ENCODE peak calls at places on chromosomes 2 and 18, in nine cellular contexts. W is H1, E is foreskin fibroblast, I is NB4, V is AG04450, P is PC-3, U is GM12864, A is GM12865, C is fibroblast of lung. B is an unnamed sample.

GRCh38 chr2:88690591-88691338 is 708 bp upstream of the RPIA start:
- DNase-seq in W (no peak), E (no peak), I (no peak), V (no peak), P (peak), U (peak), A (peak), C (no peak), B (peak)

GRCh38 chr2:222518570-222519381 is 94.4 kb downstream of the SGPP2 start:
- DNase-seq in W (no peak), E (no peak), I (no peak), V (no peak), P (peak), U (no peak), A (no peak), C (peak), B (no peak)

GRCh38 chr2:158493458-158493857 is 36.7 kb downstream of the PKP4 start:
- DNase-seq in W (no peak), E (no peak), I (no peak), V (no peak), P (no peak), U (no peak), A (no peak), C (no peak), B (no peak)

GRCh38 chr2:10188211-10188610 is 65.7 kb downstream of the RRM2 start:
- DNase-seq in W (no peak), E (no peak), I (peak), V (no peak), P (peak), U (no peak), A (no peak), C (peak), B (no peak)

GRCh38 chr2:95390272-95390880 is 12.1 kb upstream of the FAHD2A start:
- DNase-seq in W (no peak), E (no peak), I (no peak), V (no peak), P (no peak), U (no peak), A (no peak), C (no peak), B (no peak)

GRCh38 chr2:30239308-30240161 is 8.2 kb downstream of the LBH start:
- DNase-seq in W (peak), E (no peak), I (peak), V (no peak), P (peak), U (no peak), A (peak), C (peak), B (peak)

GRCh38 chr2:207236156-207236935 is 70.6 kb upstream of the KLF7 start:
- DNase-seq in W (no peak), E (no peak), I (peak), V (no peak), P (no peak), U (no peak), A (no peak), C (no peak), B (no peak)

GRCh38 chr18:49464718-49465598 is 4.5 kb upstream of the DYM start:
- DNase-seq in W (peak), E (peak), I (peak), V (no peak), P (no peak), U (no peak), A (no peak), C (peak), B (no peak)

GRCh38 chr2:54372361-54372760 is 83.8 kb upstream of the SPTBN1 start:
- DNase-seq in W (no peak), E (no peak), I (no peak), V (no peak), P (no peak), U (no peak), A (no peak), C (no peak), B (no peak)

DNA sequence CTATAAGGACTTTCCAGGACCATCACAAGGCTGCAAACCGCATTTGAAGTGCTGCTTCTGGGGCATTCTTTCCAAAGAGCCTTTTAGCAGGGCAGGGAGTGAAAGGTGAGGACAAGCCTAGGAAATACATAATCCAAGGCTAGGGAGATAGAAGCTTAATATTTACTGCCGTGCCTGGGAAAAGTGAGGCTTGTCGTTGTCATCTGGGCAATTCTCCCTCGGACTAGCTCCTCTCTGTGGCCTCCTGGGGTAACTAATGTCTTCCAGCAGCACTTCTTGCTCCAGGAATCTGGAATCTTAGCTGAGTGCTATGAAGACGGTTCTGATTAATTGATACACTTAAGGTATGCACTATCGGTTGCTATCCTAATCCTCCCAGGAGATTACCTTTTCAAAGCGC is 69.3 kb upstream of the ATL2 start:
- DNase-seq in W (no peak), E (peak), I (no peak), V (no peak), P (no peak), U (no peak), A (no peak), C (no peak), B (no peak)
- TF ChIP-seq CTCF in W (no peak), E (peak), I (no peak), V (no peak), P (peak), U (no peak), A (no peak), C (peak), B (no peak)

DNA sequence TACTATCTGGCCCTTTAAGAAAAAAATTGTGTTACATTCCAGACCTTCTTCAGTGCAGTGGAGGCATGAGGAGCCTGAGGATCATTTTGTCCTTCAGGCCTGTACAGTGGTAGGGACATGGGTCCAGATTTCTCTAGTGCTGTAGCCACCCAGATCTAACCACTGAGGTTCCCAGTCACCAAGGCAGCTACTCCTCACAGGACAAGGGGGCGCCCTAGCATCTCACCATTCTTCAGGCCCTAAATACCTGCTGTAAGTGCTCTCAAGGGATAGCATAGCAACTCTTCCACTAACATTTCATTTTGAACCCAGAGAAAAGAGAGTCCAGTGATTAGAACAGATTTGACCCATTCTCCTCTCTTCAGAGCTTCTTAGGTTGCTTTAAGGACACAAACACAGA is 1533.0 kb downstream of the LRP1B start:
- DNase-seq in W (peak), E (no peak), I (peak), V (no peak), P (no peak), U (no peak), A (peak), C (no peak), B (no peak)
- TF ChIP-seq CTCF in W (peak), E (no peak), I (no peak), V (no peak), P (peak), U (no peak), A (no peak), C (no peak), B (no peak)

DNA sequence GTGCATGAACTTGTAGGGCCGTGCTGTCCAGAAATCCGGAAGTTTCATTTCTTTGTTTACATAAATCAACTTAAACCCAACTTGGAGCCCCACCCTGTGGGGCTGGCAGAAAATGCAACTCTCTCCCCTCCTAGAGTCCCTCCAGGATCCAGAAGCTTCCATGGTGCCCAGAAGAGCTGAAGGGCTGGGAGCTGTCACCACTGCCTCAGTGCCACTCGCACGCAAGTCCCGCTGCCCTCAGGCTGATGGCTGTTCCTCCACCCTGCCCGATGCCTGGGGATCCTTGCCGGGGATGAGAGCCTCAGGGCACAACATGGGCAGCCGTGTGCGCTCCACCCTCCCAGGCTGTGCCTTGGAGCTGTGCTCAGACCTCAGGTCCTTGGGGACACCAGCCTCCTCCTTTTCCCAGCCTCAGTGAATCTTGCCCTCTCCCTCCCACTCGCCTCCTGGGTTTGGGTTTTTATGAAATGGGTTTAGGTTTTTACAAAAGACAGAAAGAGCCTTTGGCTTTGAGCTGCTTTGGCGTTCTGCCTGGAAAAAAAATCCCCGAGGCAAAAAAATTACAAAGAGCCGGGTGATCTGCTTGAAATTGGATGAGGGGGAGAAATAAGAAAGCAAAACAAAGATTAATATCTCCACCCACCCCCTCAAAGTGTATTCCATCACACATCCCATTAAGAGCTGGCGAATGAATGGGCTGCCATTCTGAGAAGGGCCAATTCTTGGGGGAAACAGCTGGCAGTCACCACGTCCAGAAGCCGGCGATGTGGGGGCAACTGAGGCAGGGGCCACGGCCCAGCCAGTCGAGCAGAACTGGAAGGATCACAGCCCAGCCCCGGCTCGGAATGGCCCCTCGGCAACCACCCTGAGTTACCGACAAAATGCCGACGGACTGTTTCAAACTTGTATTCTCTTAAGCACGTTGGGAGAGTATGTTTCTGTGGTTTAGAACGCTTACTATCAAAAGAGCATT is 155.4 kb downstream of the TWIST2 start:
- DNase-seq in W (no peak), E (peak), I (no peak), V (peak), P (peak), U (no peak), A (no peak), C (peak), B (no peak)
- TF ChIP-seq CTCF in W (no peak), E (peak), I (no peak), V (peak), P (peak), U (no peak), A (no peak), C (peak), B (no peak)

GRCh38 chr2:127737892-127738291 is 36.6 kb downstream of the SFT2D3 start:
- DNase-seq in W (no peak), E (no peak), I (no peak), V (no peak), P (no peak), U (no peak), A (peak), C (no peak), B (no peak)

GRCh38 chr2:127733816-127734537 is 32.7 kb downstream of the SFT2D3 start:
- DNase-seq in W (no peak), E (no peak), I (no peak), V (no peak), P (no peak), U (no peak), A (no peak), C (peak), B (no peak)

GRCh38 chr2:127735537-127736399 is 34.5 kb downstream of the SFT2D3 start:
- DNase-seq in W (no peak), E (no peak), I (no peak), V (no peak), P (no peak), U (no peak), A (no peak), C (peak), B (no peak)

GRCh38 chr2:127733113-127733815 is 32.0 kb downstream of the SFT2D3 start:
- DNase-seq in W (no peak), E (no peak), I (no peak), V (no peak), P (no peak), U (no peak), A (no peak), C (no peak), B (no peak)

DNA sequence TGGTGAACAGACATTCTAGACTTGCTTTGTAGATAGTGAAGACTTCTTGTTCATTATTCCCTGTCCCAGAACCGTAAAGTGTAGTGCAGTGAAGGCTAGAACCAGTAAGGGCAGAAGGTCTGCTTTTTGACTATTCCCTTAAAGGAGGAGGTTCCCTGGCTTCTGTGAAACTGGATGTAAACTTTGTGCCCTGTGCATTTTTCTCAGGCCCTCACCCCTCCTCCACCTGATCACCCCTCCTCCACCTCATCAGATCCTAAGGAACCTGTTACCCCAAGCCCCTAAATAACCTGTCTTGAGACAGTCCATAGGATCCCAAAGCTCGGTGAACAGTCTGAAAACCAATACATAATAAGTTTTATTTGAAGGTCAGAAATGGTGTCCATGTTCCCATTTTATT is 33.7 kb downstream of the SFT2D3 start:
- DNase-seq in W (no peak), E (no peak), I (no peak), V (no peak), P (no peak), U (no peak), A (no peak), C (no peak), B (no peak)
- TF ChIP-seq CTCF in W (no peak), E (no peak), I (no peak), V (no peak), P (no peak), U (no peak), A (no peak), C (no peak), B (no peak)

GRCh38 chr2:226800941-226801784 is 1.5 kb upstream of the IRS1 start:
- DNase-seq in W (peak), E (peak), I (peak), V (no peak), P (peak), U (no peak), A (peak), C (peak), B (peak)

GRCh38 chr2:226799976-226800940 is 638 bp upstream of the IRS1 start:
- DNase-seq in W (peak), E (no peak), I (peak), V (no peak), P (peak), U (no peak), A (no peak), C (peak), B (no peak)

GRCh38 chr2:226797989-226798421 is 1.6 kb downstream of the IRS1 start:
- DNase-seq in W (no peak), E (no peak), I (no peak), V (no peak), P (no peak), U (no peak), A (no peak), C (peak), B (no peak)

GRCh38 chr2:226798422-226799210 is 1.0 kb downstream of the IRS1 start:
- DNase-seq in W (peak), E (no peak), I (peak), V (no peak), P (peak), U (no peak), A (peak), C (peak), B (peak)

DNA sequence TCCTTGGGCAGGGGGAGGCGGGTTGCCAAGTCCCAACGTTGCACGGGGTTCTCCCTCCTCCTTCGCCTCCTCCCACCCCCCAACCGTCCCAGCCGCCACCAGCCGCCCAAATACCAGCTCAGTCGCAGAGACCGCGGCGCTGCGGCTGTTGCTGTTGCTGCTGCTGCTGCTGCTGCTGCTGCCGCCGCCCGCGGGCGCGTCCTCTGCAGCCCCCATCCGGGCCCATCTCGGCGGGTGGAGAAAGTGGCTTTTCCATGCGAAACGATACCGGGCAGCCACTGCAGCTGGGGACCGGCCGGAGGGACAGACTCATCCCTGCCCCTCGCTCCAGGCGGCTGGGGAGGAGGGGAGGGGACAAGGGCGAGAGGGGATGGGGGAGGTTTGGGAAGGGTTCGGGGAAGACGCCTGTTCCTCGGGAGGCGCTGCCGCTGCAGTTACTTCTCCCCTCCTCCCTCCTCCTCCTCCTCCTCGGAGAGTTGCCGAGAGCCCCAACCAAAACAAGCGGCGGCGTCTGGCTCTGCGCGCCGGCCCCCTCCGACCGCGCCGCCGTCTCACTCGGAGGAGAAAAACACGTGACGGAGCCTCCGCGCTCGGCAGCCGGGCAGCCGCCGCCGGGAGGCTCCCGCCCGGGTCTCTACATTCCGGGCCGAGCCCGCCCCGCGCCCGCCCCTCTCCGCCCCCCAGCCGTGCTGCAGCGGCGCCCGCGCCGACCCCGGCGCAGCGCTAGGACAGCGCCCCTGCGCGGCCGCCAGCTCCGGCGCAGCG is at the start of gene IRS1:
- DNase-seq in W (peak), E (peak), I (peak), V (no peak), P (peak), U (no peak), A (peak), C (peak), B (peak)
- TF ChIP-seq CTCF in W (peak), E (no peak), I (peak), V (peak), P (no peak), U (peak), A (peak), C (no peak), B (no peak)

DNA sequence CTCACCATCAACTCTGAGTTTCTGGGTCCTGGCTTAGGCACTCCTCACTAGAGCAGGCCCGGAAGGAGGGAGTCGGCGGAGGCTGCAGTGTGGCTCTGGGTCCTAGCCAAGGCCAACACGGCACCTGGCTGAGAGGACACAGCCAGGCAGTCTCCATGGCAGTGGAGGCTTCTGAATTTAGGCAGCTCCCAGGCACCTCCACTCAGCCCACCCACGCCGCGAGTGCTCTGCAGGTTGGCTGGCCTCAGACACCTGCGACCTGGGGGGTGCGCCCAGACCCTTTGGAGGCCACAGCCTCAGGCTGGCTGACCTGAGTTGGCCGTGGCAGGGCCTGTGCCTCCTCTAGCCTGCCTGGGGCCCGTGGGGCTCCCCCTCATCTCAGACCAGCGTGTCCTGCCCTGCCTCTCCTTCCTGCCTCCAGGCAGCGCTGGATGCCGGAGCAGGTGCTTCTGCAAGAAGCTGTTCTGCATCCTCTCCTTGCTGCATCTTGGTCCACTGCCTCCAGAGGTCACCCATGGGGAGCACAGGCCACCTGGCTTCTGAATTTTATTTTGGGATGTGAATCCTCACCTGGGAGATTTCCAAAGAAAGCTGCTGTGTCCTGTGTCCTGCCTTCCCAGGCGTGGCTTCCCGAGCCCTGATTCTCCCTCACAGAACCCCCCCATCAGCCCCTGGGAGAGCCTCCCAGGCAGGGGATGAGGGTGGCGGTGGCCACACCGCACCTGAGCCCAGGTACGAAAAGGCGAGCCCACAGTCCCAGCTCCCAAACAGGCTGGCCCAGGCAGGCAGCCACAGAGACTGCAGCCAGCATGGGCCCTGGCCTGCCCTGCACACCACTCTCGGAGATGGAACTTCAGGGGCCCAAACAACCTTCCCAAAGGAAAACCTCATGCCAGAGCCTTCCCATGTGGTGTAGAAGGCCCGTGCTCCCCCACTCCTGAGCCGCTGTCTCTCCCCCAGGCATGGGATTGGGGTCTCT is 23.4 kb downstream of the AQP12A start:
- DNase-seq in W (no peak), E (no peak), I (no peak), V (no peak), P (no peak), U (no peak), A (no peak), C (no peak), B (no peak)
- TF ChIP-seq CTCF in W (no peak), E (no peak), I (no peak), V (no peak), P (no peak), U (no peak), A (no peak), C (no peak), B (no peak)

GRCh38 chr2:85435986-85436835 is 17.7 kb downstream of the SH2D6 start:
- DNase-seq in W (no peak), E (no peak), I (peak), V (no peak), P (no peak), U (no peak), A (no peak), C (no peak), B (no peak)
- TF ChIP-seq CTCF in W (no peak), E (no peak), I (peak), V (no peak), P (peak), U (no peak), A (no peak), C (no peak), B (peak)

GRCh38 chr18:74485860-74486849 is 10.0 kb upstream of the CNDP2 start:
- DNase-seq in W (no peak), E (no peak), I (no peak), V (no peak), P (no peak), U (no peak), A (no peak), C (no peak), B (no peak)
- TF ChIP-seq CTCF in W (no peak), E (no peak), I (no peak), V (no peak), P (no peak), U (no peak), A (no peak), C (no peak), B (no peak)

B was measured in GM20000.